ENCODE peak calls at places on chromosomes 16 and 17, in eight cellular contexts. L is osteoblast; T is endothelial cell; X is PC-9; R is natural killer cell; E is CD8-positive, alpha-beta T cell; O is dorsolateral prefrontal cortex; P is A549. N is an unnamed sample.

GRCh38 chr16:54932737-54933254 is 2.1 kb downstream of the IRX5 start:
- DNase-seq in X (no peak), T (peak; percentile 41), O (no peak), R (no peak), P (no peak), L (peak; percentile 93), E (no peak), N (no peak)

GRCh38 chr17:64698725-64699124 is 36.6 kb upstream of the SMURF2 start:
- DNase-seq in P (no peak), R (no peak), E (no peak), X (no peak), T (no peak), O (no peak), L (peak; percentile 75), N (no peak)

GRCh38 chr16:4888428-4889135 is 41.3 kb downstream of the UBN1 start:
- DNase-seq in P (no peak), T (no peak), X (no peak), E (no peak), L (peak; percentile 54), O (peak; percentile 10), R (no peak), N (no peak)

GRCh38 chr17:79777166-79777843 is 643 bp upstream of the CBX2 start:
- DNase-seq in L (peak; percentile 86), O (no peak), X (peak; percentile 77), T (peak; percentile 80), E (peak; percentile 20), P (peak; percentile 87), R (no peak), N (peak; percentile 58)

GRCh38 chr16:73743665-73744496 is 552.7 kb upstream of the PSMD7 start:
- DNase-seq in X (no peak), L (no peak), R (no peak), T (peak; percentile 29), O (no peak), P (no peak), E (no peak), N (no peak)

GRCh38 chr16:68064791-68065365 is 20.3 kb upstream of the NFATC3 start:
- DNase-seq in T (peak; percentile 82), L (peak; percentile 84), O (peak; percentile 52), P (peak; percentile 87), E (peak; percentile 75), X (peak; percentile 60), R (peak; percentile 64), N (peak; percentile 50)

GRCh38 chr17:81808778-81809555 is 5.0 kb downstream of the GCGR start:
- DNase-seq in O (no peak), L (no peak), E (peak; percentile 14), R (no peak), P (no peak), T (no peak), X (no peak), N (no peak)

GRCh38 chr17:47948706-47949196 is 7.4 kb downstream of the PNPO start:
- DNase-seq in X (no peak), R (no peak), E (no peak), T (no peak), O (peak; percentile 71), L (no peak), P (peak; percentile 52), N (no peak)

DNA sequence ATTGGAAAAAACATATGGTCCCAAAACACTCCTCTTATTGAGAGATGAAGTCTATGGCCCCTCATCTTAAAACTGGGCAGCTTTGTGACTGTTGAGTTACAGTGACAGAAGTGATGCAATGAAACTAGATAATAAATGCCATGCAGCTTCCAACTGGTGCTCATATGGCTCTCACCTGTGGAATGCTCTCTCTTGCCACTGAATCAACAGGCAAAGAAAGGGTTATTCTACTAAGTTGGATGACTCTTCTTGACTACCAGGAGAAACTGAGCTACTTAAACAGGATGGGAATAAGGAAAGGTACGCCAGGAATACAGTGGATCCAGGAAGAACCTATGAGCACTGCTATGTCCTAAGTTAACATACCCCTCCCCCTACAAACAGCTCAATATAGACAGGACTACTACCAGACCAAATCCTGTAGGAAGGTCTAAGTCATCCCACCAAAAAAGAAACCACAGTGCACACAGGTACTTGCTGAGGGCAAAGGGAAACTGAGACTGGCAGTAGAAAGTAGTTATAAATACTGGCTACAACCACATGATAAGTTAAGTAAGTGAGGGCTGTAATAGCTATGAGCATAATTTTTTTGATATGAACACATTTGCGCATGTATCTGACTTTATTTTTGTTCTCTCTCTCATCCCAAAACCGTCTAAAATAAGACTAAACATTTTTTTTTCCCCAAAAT is 398.5 kb downstream of the ZFHX3 start:
- DNase-seq in O (no peak), P (no peak), E (no peak), X (no peak), T (no peak), L (no peak), R (no peak), N (no peak)
- TF ChIP-seq CTCF in O (no peak), P (no peak), E (no peak), X (no peak), T (no peak), L (no peak), R (no peak), N (no peak)

DNA sequence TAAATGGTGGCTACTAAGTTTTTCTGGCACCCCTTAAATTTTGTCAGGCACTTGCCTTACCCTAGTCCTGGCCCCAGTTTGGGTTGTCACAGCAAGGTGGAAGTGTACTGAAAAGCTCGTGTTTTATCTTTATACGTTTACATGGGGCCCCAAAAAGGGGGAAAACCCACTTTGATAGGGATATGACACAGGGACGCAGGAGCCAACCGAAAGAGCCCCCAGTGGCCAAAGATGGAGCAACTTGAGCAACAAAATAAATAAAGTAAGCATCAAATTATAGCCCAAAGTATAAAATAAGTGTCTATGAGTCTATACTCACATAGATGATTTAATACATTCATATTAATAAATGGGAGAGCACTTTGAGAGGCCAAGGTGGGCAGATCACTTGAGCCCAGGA is 5.0 kb upstream of the CETP start:
- DNase-seq in L (no peak), X (no peak), R (no peak), O (no peak), T (no peak), E (no peak), P (no peak), N (no peak)
- TF ChIP-seq CTCF in L (peak; percentile 30), X (no peak), R (no peak), O (no peak), T (no peak), E (no peak), P (no peak), N (no peak)

GRCh38 chr17:13756763-13757162 is 155.0 kb upstream of the HS3ST3A1 start:
- DNase-seq in O (no peak), E (no peak), X (no peak), T (no peak), R (no peak), P (no peak), L (no peak), N (no peak)
- TF ChIP-seq CTCF in O (no peak), E (no peak), X (no peak), T (no peak), R (no peak), P (no peak), L (no peak), N (no peak)

DNA sequence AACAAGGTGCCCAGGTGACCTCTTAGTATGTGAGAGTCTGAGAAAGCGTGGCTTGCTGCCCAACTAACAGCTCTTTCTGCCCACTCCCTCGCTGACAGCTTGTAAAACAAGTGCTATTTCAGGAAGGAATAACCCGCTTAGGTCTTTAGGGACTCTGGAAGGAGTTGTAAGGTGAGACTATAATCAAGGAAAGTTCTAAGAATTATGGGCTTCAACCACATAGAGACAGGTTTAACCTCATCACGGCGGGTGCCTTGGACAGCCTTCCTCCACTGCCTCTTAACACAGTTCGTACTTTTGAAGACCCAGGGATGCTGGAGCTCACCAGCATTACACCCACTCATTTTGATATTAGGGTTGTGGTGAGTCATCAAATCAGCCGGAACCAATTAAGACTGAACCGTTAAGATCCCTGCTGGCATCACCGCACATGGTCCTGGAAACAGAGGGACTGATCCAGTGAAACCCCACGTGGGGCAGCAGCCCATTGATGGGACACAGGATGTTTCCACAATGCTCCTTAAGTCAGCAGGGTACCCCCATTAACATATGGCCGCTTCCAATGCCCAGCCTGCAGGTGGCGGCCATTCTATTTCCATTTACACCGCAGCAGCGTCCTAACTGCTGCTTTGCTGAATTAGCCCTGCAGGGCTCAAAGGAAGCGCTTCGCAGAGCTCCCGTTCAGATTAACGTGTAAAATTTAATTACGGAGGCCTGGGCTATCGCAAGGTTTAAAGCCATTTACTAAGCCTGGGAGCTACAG is 176.6 kb upstream of the SDK2 start:
- DNase-seq in O (peak; percentile 10), P (no peak), R (no peak), E (no peak), X (no peak), L (no peak), T (no peak), N (no peak)
- TF ChIP-seq CTCF in O (peak; percentile 28), P (no peak), R (peak; percentile 7), E (no peak), X (no peak), L (no peak), T (no peak), N (peak; percentile 41)

DNA sequence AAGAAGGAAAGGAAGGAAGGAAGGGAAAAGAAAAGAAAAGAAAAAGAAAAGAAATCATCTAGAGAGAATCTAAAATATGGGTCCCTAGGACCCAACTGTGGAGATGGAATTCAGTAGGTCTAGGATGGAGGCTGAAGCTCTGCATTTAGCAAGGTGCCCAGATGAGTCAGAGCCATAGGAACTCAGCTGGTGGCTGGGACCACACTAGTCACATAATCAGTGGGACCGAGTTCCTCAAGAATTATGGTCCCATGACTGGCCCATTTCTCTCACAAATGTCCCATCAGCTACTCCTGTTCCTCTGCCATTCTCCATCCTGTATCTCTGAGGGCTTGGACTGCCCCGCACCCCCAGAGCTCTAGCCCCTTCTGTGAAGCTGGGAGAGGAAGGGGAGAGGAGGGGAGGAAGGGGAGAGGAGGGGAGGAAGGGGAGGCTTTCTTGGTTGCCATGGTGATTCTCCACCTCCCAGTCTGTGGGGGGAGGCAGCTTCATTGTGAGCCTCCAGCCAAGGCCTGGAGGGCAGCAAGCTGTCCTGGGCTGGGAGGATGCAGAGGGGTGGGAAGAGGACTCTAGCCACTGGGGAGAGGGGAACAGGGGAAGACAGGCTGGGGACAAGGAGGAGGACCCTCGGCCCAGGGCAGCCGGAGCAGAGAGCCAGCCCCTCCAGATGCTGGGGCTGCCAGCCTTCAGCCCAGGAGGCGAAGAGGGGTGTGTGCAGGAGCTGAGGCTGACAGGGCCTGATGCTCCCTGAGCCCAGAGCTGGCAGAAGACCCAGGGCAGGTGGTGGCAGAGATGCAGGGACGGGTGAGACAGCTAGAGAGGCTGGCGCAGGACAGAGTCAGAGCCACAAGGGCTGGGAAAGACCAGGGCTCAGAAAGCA is 37.8 kb upstream of the LHX1 start:
- DNase-seq in R (no peak), O (peak; percentile 88), T (no peak), X (no peak), E (no peak), L (no peak), P (no peak), N (no peak)
- TF ChIP-seq CTCF in R (no peak), O (no peak), T (no peak), X (no peak), E (no peak), L (no peak), P (no peak), N (no peak)

N was measured in progenitor cell of endocrine pancreas.